ENCODE peak calls at places on chromosomes 12 and 14, in nine cellular contexts. N is fibroblast of the aortic adventitia; B is dorsolateral prefrontal cortex; G is CD8-positive, alpha-beta T cell; D is AG04450; P is Caco-2; X is cardiac fibroblast; Z is psoas muscle; F is neuronal stem cell. H is an unnamed sample.

GRCh38 chr12:88944403-88944802 is 364.1 kb upstream of the KITLG start:
- DNase-seq in N (peak), B (no peak), G (no peak), D (no peak), P (no peak), X (peak), Z (no peak), F (no peak), H (peak)

GRCh38 chr12:64299628-64300027 is 77.5 kb upstream of the KICS2 start:
- DNase-seq in N (no peak), B (no peak), G (no peak), D (no peak), P (no peak), X (no peak), Z (no peak), F (no peak), H (no peak)

GRCh38 chr14:33524244-33524643 is 426.6 kb downstream of the EGLN3 start:
- DNase-seq in N (no peak), B (no peak), G (no peak), D (no peak), P (no peak), X (no peak), Z (no peak), F (no peak), H (no peak)

GRCh38 chr12:123389560-123390351 is 5.8 kb downstream of the KMT5A start:
- DNase-seq in N (peak), B (no peak), G (no peak), D (no peak), P (peak), X (peak), Z (peak), F (no peak), H (peak)

GRCh38 chr12:2009623-2010022 is 5.4 kb upstream of the DCP1B start:
- DNase-seq in N (no peak), B (no peak), G (no peak), D (no peak), P (no peak), X (no peak), Z (no peak), F (no peak), H (no peak)

GRCh38 chr14:63752449-63753169 is 24.7 kb upstream of the SGPP1 start:
- DNase-seq in N (peak), B (no peak), G (no peak), D (peak), P (no peak), X (peak), Z (no peak), F (no peak), H (peak)

GRCh38 chr12:127588224-127588623 is 678.7 kb upstream of the TMEM132C start:
- DNase-seq in N (peak), B (no peak), G (no peak), D (peak), P (no peak), X (peak), Z (no peak), F (no peak), H (peak)

GRCh38 chr12:54404061-54405004 is 14.7 kb downstream of the ITGA5 start:
- DNase-seq in N (peak), B (no peak), G (peak), D (no peak), P (no peak), X (peak), Z (peak), F (peak), H (peak)

GRCh38 chr12:130871286-130872178 is at the start of gene RAN:
- DNase-seq in N (peak), B (peak), G (peak), D (peak), P (peak), X (peak), Z (peak), F (peak), H (peak)

GRCh38 chr12:94180558-94181296 is 32.4 kb downstream of the PLXNC1 start:
- DNase-seq in N (no peak), B (no peak), G (peak), D (no peak), P (no peak), X (no peak), Z (no peak), F (no peak), H (no peak)

GRCh38 chr14:104681689-104682074 is 7.7 kb upstream of the INF2 start:
- DNase-seq in N (peak), B (no peak), G (no peak), D (no peak), P (peak), X (peak), Z (peak), F (peak), H (peak)

GRCh38 chr14:97270308-97270707 is 473.1 kb downstream of the VRK1 start:
- DNase-seq in N (no peak), B (no peak), G (no peak), D (no peak), P (no peak), X (no peak), Z (no peak), F (no peak), H (no peak)

GRCh38 chr12:113184098-113184899 is 979 bp downstream of the DDX54 start:
- DNase-seq in N (no peak), B (no peak), G (no peak), D (no peak), P (no peak), X (no peak), Z (no peak), F (no peak), H (no peak)

GRCh38 chr12:41701943-41702601 is 442.6 kb downstream of the GXYLT1 start:
- DNase-seq in N (no peak), B (no peak), G (no peak), D (no peak), P (no peak), X (no peak), Z (no peak), F (no peak), H (no peak)

GRCh38 chr14:32426596-32427408 is 97.7 kb downstream of the AKAP6 start:
- DNase-seq in N (no peak), B (no peak), G (no peak), D (no peak), P (no peak), X (no peak), Z (no peak), F (no peak), H (no peak)

GRCh38 chr14:104554608-104555401 is 24.8 kb upstream of the C14orf180 start:
- DNase-seq in N (no peak), B (no peak), G (no peak), D (no peak), P (peak), X (no peak), Z (peak), F (no peak), H (no peak)

GRCh38 chr12:131438874-131439273 is 272.0 kb upstream of the SFSWAP start:
- DNase-seq in N (no peak), B (no peak), G (no peak), D (no peak), P (no peak), X (no peak), Z (no peak), F (no peak), H (no peak)

GRCh38 chr12:114360485-114360884 is 45.5 kb downstream of the TBX5 start:
- DNase-seq in N (no peak), B (no peak), G (no peak), D (no peak), P (no peak), X (no peak), Z (no peak), F (no peak), H (no peak)

DNA sequence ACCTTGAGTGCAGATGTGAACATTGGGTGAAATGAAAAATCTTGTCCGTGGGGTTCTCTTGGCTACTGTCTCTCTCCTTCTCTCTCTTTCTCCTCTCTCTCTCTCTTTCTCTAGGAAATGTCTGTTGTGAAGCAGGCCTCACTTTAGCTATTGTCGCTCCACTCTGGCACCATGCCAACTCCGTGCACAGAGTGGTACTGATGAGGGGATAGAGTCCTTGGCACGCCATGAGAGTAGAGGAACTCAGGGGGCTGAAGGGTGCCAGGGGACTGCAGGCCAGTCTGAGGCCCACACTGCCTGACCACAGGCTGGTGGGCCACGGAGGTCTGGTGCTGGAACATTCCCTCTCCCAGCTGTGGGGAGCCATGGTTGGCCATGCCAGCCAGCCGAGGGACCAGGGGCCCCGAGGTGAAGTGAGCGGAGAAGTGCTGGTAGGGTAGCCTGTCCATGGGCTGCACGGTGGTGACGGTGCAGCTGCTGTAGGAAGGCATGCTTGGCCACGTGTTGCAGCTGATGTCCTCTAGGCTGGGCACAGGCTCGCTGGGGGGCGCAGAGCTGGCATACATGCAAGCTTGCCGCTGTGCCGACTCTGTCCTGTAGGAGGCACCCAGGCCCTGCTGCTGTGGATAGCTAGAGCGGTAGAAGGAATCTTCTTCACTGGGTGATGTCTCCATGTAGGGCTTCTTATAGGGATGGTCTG is 50.4 kb downstream of the TBX5 start:
- DNase-seq in N (no peak), B (no peak), G (no peak), D (no peak), P (no peak), X (no peak), Z (no peak), F (no peak), H (no peak)
- H3K4me3 ChIP-seq in N (no peak), B (no peak), G (no peak), D (no peak), P (no peak), X (no peak), Z (no peak), F (no peak), H (no peak)

GRCh38 chr14:52051861-52052260 is 17.0 kb downstream of the NID2 start:
- DNase-seq in N (peak), B (no peak), G (no peak), D (no peak), P (no peak), X (peak), Z (no peak), F (no peak), H (no peak)
- H3K4me3 ChIP-seq in N (peak), B (no peak), G (no peak), D (no peak), P (no peak), X (no peak), Z (no peak), F (no peak), H (peak)

GRCh38 chr14:19838433-19838832 is 34.9 kb downstream of the OR4N2 start:
- DNase-seq in N (no peak), B (no peak), G (no peak), D (no peak), P (no peak), X (no peak), Z (no peak), F (no peak), H (no peak)
- H3K4me3 ChIP-seq in N (no peak), B (no peak), G (no peak), D (no peak), P (no peak), X (no peak), Z (no peak), F (no peak), H (no peak)

DNA sequence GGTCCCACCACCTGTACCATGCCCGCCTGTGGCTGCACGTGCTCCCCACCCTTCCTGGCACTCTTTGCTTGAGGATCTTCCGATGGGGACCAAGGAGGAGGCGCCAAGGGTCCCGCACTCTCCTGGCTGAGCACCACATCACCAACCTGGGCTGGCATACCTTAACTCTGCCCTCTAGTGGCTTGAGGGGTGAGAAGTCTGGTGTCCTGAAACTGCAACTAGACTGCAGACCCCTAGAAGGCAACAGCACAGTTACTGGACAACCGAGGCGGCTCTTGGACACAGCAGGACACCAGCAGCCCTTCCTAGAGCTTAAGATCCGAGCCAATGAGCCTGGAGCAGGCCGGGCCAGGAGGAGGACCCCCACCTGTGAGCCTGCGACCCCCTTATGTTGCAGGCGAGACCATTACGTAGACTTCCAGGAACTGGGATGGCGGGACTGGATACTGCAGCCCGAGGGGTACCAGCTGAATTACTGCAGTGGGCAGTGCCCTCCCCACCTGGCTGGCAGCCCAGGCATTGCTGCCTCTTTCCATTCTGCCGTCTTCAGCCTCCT is 1.1 kb downstream of the INHBE start:
- DNase-seq in N (peak), B (no peak), G (peak), D (no peak), P (peak), X (peak), Z (no peak), F (peak), H (peak)
- H3K4me3 ChIP-seq in N (no peak), B (no peak), G (no peak), D (peak), P (no peak), X (no peak), Z (peak), F (no peak), H (no peak)

GRCh38 chr12:5017638-5018348 is 25.9 kb upstream of the KCNA5 start:
- DNase-seq in N (no peak), B (no peak), G (no peak), D (no peak), P (no peak), X (no peak), Z (no peak), F (no peak), H (no peak)
- H3K4me3 ChIP-seq in N (no peak), B (no peak), G (no peak), D (no peak), P (no peak), X (no peak), Z (no peak), F (no peak), H (no peak)

GRCh38 chr14:103356151-103356766 is 22.2 kb downstream of the EIF5 start:
- DNase-seq in N (no peak), B (no peak), G (no peak), D (no peak), P (no peak), X (no peak), Z (no peak), F (no peak), H (peak)
- H3K4me3 ChIP-seq in N (no peak), B (no peak), G (no peak), D (peak), P (no peak), X (no peak), Z (no peak), F (no peak), H (no peak)

GRCh38 chr14:30257946-30258661 is 300.9 kb upstream of the G2E3 start:
- DNase-seq in N (no peak), B (no peak), G (no peak), D (no peak), P (no peak), X (no peak), Z (no peak), F (no peak), H (no peak)
- H3K4me3 ChIP-seq in N (no peak), B (no peak), G (no peak), D (no peak), P (no peak), X (no peak), Z (no peak), F (no peak), H (peak)

GRCh38 chr12:25287610-25288009 is 36.9 kb upstream of the KRAS start:
- DNase-seq in N (no peak), B (no peak), G (no peak), D (no peak), P (no peak), X (no peak), Z (no peak), F (no peak), H (no peak)
- H3K4me3 ChIP-seq in N (no peak), B (no peak), G (no peak), D (no peak), P (no peak), X (no peak), Z (no peak), F (no peak), H (no peak)

DNA sequence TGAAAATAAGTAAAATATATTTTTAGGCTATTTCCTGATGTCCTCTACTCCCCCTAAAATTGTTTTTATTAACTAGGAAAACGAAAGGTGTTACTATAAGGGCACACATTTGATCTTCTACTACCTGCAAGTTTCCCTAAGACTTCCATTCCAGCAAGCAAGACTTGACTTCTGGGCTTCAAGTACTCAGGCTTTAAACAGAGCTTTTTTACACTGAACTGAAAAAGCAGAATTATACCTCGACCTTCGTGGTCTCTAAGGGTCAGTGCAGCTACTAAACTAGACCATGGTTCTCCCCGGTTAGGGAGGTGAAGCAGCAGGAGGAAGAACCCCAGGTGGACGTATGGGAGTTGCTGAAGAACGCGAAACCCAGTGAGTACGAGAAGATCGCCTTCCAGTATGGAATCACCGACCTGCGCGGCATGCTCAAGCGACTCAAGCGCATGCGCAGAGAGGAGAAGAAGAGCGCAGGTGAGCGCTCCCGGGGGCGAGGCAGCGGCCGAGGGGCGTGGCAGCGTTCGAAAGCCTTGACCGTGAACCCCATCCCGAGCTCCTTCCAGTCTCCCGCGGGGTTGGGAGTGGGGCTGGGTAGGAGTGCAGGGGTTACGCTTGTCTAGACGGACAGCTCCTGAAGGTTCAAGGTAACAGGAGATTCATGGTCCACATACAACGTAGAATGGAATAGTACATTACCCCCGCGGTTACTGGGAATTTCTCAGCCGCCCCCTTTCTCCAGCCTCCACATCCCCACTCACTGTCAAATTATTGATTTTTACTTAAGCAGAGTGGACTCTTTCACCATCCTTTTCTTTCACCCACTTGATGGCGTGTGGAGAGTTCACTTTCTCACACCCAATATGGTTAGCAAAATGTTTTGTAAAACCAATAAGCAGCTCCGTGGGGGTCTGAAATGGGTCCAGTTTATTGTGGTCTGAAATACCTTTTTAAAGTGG is 47.6 kb downstream of the MYBPC1 start:
- DNase-seq in N (no peak), B (no peak), G (no peak), D (no peak), P (no peak), X (no peak), Z (peak), F (peak), H (no peak)
- H3K4me3 ChIP-seq in N (no peak), B (no peak), G (peak), D (no peak), P (no peak), X (no peak), Z (no peak), F (no peak), H (peak)

H was measured in adipocyte.